ENCODE peak calls at places on chromosome 12, in five cellular contexts. A is fibroblast of pulmonary artery, I is cardiac muscle cell, T is neural crest cell, Y is RWPE1. B is an unnamed sample.

GRCh38 chr12:47216150-47216677 is 136.5 kb upstream of the AMIGO2 start:
- DNase-seq in A (no peak), T (no peak), Y (no peak), I (no peak), B (no peak)

GRCh38 chr12:42255221-42255874 is 17.3 kb upstream of the YAF2 start:
- DNase-seq in A (no peak), I (no peak), Y (no peak), T (no peak), B (no peak)

GRCh38 chr12:77746108-77746507 is 84.6 kb upstream of the NAV3 start:
- DNase-seq in A (peak), I (peak), T (no peak), Y (no peak), B (no peak)

GRCh38 chr12:47807338-47807737 is 12.4 kb downstream of the HDAC7 start:
- DNase-seq in Y (no peak), A (no peak), T (no peak), I (no peak), B (no peak)

GRCh38 chr12:132700212-132700913 is 10.3 kb upstream of the PGAM5 start:
- DNase-seq in T (no peak), A (peak), Y (no peak), I (peak), B (no peak)

GRCh38 chr12:24494401-24494800 is 454.5 kb downstream of the BCAT1 start:
- DNase-seq in I (peak), T (no peak), Y (no peak), A (no peak), B (no peak)

GRCh38 chr12:52271157-52271556 is 3.3 kb upstream of the KRT86 start:
- DNase-seq in T (no peak), I (peak), A (peak), Y (no peak), B (no peak)

GRCh38 chr12:15796493-15797141 is 7.4 kb upstream of the EPS8 start:
- DNase-seq in T (no peak), A (no peak), Y (peak), I (no peak), B (no peak)

GRCh38 chr12:40446385-40446784 is 221.6 kb downstream of the LRRK2 start:
- DNase-seq in A (peak), Y (peak), T (no peak), I (no peak), B (no peak)

GRCh38 chr12:57540998-57541397 is 6.0 kb downstream of the DCTN2 start:
- DNase-seq in T (no peak), A (no peak), I (no peak), Y (no peak), B (no peak)

GRCh38 chr12:79402626-79403025 is 288.1 kb downstream of the PAWR start:
- DNase-seq in A (no peak), Y (no peak), I (peak), T (no peak), B (no peak)

GRCh38 chr12:123115409-123116111 is 35.3 kb downstream of the PITPNM2 start:
- DNase-seq in A (peak), T (no peak), I (peak), Y (peak), B (no peak)

GRCh38 chr12:127516467-127516866 is 750.5 kb upstream of the TMEM132C start:
- DNase-seq in Y (no peak), A (peak), I (no peak), T (no peak), B (no peak)

GRCh38 chr12:51388066-51388799 is 3.0 kb downstream of the GALNT6 start:
- DNase-seq in T (no peak), A (peak), I (peak), Y (no peak), B (no peak)

GRCh38 chr12:83796527-83796926 is 1109.8 kb downstream of the TMTC2 start:
- DNase-seq in I (no peak), Y (no peak), T (no peak), A (no peak), B (no peak)

GRCh38 chr12:79935624-79936040 is 735 bp upstream of the PPP1R12A start:
- DNase-seq in T (no peak), Y (no peak), A (peak), I (no peak), B (no peak)

GRCh38 chr12:11773889-11774677 is 124.6 kb downstream of the ETV6 start:
- DNase-seq in I (no peak), A (no peak), Y (no peak), T (no peak), B (no peak)

GRCh38 chr12:3076730-3077571 is at the start of gene TSPAN9:
- DNase-seq in T (peak), Y (peak), I (peak), A (peak), B (peak)

GRCh38 chr12:107109726-107110518 is 16.6 kb upstream of the CRY1 start:
- DNase-seq in I (peak), Y (no peak), T (no peak), A (no peak), B (no peak)

GRCh38 chr12:117189725-117190209 is 503 bp downstream of the FBXO21 start:
- DNase-seq in Y (peak), I (peak), T (peak), A (peak), B (peak)

GRCh38 chr12:77064891-77065360 is 443 bp downstream of the E2F7 start:
- DNase-seq in T (no peak), A (no peak), I (no peak), Y (peak), B (no peak)

GRCh38 chr12:92927436-92928116 is 1.5 kb downstream of the EEA1 start:
- DNase-seq in A (peak), I (peak), Y (peak), T (no peak), B (no peak)

GRCh38 chr12:12718853-12719252 is 1.7 kb downstream of the CDKN1B start:
- DNase-seq in A (no peak), I (peak), T (no peak), Y (no peak), B (no peak)

GRCh38 chr12:116336542-116337065 is 59.1 kb upstream of the MED13L start:
- DNase-seq in T (no peak), I (peak), Y (no peak), A (peak), B (no peak)

GRCh38 chr12:92503029-92503931 is 199.5 kb upstream of the PLEKHG7 start:
- DNase-seq in I (peak), T (no peak), A (no peak), Y (no peak), B (no peak)

GRCh38 chr12:92649511-92650227 is 53.1 kb upstream of the PLEKHG7 start:
- DNase-seq in I (peak), Y (peak), T (peak), A (peak), B (peak)

GRCh38 chr12:119318811-119319210 is 15.7 kb upstream of the CCDC60 start:
- DNase-seq in A (no peak), T (no peak), Y (no peak), I (no peak), B (no peak)

GRCh38 chr12:57552692-57553321 is 3.0 kb downstream of the KIF5A start:
- DNase-seq in A (no peak), Y (no peak), I (peak), T (no peak), B (no peak)

GRCh38 chr12:52369220-52369619 is 1.9 kb upstream of the KRT85 start:
- DNase-seq in T (no peak), Y (no peak), A (no peak), I (no peak), B (no peak)

GRCh38 chr12:123987022-123987421 is 14.0 kb downstream of the ZNF664 start:
- DNase-seq in I (no peak), A (no peak), Y (no peak), T (no peak), B (no peak)

GRCh38 chr12:100672075-100672592 is 98.7 kb downstream of the GAS2L3 start:
- DNase-seq in I (no peak), Y (no peak), A (no peak), T (peak), B (peak)

GRCh38 chr12:129675947-129676346 is 227.9 kb downstream of the TMEM132D start:
- DNase-seq in T (no peak), A (no peak), I (no peak), Y (no peak), B (no peak)

GRCh38 chr12:132534076-132534475 is 44.1 kb downstream of the FBRSL1 start:
- DNase-seq in A (no peak), I (no peak), Y (no peak), T (no peak), B (no peak)

GRCh38 chr12:55957106-55957859 is 8.6 kb downstream of the PMEL start:
- DNase-seq in A (no peak), I (no peak), T (no peak), Y (no peak), B (no peak)

GRCh38 chr12:12007001-12007712 is 63.6 kb upstream of the BCL2L14 start:
- DNase-seq in T (no peak), A (no peak), Y (no peak), I (peak), B (no peak)

GRCh38 chr12:89542912-89543592 is 17.2 kb upstream of the POC1B start:
- DNase-seq in A (peak), Y (peak), I (peak), T (peak), B (peak)

GRCh38 chr12:6534914-6535696 is 788 bp downstream of the GAPDH start:
- DNase-seq in Y (peak), T (peak), I (peak), A (peak), B (peak)

GRCh38 chr12:121800694-121801600 is 2.9 kb upstream of the SETD1B start:
- DNase-seq in T (peak), I (peak), A (peak), Y (no peak), B (no peak)

GRCh38 chr12:9870311-9870866 is 1.2 kb upstream of the CLEC2B start:
- DNase-seq in I (peak), A (peak), T (no peak), Y (no peak), B (no peak)

DNA sequence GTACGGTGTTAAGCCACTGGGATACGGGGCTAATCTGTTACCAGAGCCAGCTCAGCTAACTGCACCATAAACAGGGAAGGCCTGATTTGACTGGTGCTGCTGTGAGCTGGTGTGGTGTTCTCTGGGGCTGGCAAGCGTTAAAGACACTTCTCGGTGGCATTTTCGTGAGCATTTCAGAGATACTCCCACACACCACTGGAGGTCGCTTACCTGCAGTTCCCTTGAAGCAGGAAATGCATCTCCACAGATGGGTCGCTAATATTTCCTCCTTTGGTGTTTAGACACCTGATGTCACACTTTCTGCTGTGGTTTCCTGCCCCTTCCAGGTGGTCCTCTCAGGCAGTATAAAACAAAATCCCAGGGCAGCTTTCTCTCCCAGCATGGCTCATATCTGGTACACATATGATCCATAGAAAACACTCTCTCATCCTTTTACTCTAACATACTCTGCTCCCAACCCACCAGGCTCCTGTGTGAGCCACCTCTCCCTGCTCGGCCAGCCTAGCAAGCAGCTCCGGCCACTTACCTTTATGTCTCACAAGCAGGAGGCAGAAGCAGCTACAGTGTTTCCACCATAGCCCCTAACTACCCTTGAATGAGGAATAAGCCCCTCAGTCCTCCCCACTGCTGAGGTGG is 129.9 kb upstream of the GRIN2B start:
- DNase-seq in A (no peak), T (no peak), I (no peak), Y (peak), B (peak)
- TF ChIP-seq CTCF in A (no peak), T (peak), I (no peak), Y (no peak), B (peak)

GRCh38 chr12:49902399-49903350 is 1.0 kb downstream of the FAIM2 start:
- DNase-seq in A (no peak), I (no peak), T (no peak), Y (no peak), B (no peak)
- TF ChIP-seq CTCF in A (no peak), I (no peak), T (no peak), Y (no peak), B (peak)

GRCh38 chr12:112714166-112714565 is 77.4 kb upstream of the RPH3A start:
- DNase-seq in I (no peak), T (no peak), Y (no peak), A (no peak), B (no peak)
- TF ChIP-seq CTCF in I (no peak), T (no peak), Y (no peak), A (no peak), B (no peak)

GRCh38 chr12:67663121-67663520 is 14.6 kb downstream of the DYRK2 start:
- DNase-seq in Y (no peak), I (peak), A (peak), T (no peak), B (no peak)
- TF ChIP-seq CTCF in Y (no peak), I (no peak), A (no peak), T (no peak), B (no peak)

DNA sequence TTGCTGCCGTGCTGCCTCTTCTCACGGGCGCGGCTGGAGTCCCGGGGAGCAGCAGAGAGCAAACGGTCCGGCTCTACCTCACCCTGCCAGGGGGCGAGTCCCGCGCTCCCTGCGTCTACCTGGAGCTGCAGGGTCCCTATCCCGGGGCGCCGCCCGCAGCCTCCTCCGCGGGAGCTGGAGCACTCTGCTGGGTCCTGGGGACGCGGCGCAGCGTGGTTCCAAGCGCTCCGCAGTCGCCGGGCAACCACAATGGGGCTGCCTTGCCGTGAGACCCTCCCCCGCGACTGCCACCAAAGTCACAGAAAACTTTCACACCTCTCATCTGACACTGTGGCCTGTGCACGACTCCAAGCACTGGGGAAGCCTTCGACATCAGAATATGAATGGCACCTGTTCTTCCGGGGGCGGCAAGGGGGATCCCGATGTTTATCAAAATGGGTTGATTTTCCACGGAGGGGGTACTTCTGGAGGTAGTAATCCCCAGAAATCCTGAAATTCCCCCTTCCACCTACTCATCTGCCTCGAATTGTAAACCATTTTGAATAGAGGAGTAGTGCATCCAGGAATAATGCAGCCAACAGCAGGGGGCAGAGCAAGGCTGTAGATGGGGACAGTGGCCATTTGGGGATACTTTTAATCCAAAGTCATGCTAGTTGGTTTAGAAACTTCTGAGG is at the start of gene C12orf42:
- DNase-seq in T (peak), A (peak), Y (no peak), I (peak), B (peak)
- TF ChIP-seq CTCF in T (peak), A (peak), Y (no peak), I (peak), B (peak)

DNA sequence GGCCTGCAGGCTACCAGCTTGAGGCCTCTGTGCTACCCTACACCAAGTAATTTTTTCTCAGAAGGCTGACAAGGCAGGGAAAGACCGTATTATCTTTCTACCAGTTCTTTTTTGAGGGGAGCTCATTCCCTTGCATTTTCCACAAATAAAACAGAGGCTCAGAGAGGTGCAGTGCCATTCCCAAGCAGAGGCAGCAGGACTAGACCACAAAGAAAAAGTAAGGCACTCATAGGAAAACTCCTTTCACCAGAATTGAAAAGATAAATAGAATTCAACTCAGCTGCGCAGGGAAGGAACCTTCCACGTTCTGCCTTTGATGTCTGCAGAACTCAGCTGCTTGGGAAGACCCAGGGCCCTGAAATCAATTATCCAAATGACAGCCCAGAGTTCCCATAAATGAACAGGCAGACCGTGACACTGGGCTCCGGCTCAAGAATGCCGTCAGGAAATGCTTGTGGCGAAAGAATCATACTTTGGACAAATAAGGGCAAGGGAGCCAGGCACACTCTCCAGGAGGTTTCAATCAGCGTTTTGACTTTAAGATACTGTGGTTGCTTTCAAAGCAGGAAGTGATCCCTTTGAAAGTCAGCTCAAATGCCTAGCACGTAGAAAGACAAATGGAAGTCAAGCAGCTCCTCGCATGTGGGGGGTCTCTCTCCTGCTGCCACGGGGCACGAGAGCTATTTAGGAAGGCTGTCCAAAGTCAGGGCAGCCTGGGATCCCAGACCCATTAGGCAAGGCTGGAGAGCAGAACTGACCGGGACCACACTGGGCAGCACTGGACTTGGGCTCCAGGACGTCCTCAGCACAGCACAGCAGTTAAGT is 14.0 kb downstream of the KCTD10 start:
- DNase-seq in I (peak), A (peak), Y (peak), T (peak), B (peak)
- TF ChIP-seq CTCF in I (no peak), A (no peak), Y (no peak), T (no peak), B (no peak)

GRCh38 chr12:54749191-54749818 is 101.1 kb upstream of the DCD start:
- DNase-seq in I (peak), Y (peak), T (peak), A (peak), B (peak)
- TF ChIP-seq CTCF in I (peak), Y (peak), T (peak), A (peak), B (peak)

B was measured in endothelial cell.